ENCODE peak calls at places on chromosomes 12 and 14, in nine cellular contexts. C, Z, I, W, T, B, P, M and G are unnamed samples.

GRCh38 chr12:52496590-52497071 is 3.6 kb upstream of the KRT6A start:
- DNase-seq in B (peak; percentile 55), I (no peak), P (no peak), W (no peak), C (peak; percentile 60), M (peak; percentile 74), Z (no peak), T (no peak), G (peak; percentile 99)

GRCh38 chr14:99802301-99803105 is 9.3 kb downstream of the EML1 start:
- DNase-seq in I (no peak), Z (no peak), B (no peak), T (no peak), M (no peak), P (no peak), W (no peak), C (no peak), G (no peak)

GRCh38 chr12:127401005-127401404 is 866.0 kb upstream of the TMEM132C start:
- DNase-seq in C (no peak), M (peak; percentile 54), B (no peak), T (no peak), I (no peak), Z (no peak), W (no peak), P (no peak), G (peak; percentile 38)

GRCh38 chr14:72906316-72906715 is 12.4 kb upstream of the DPF3 start:
- DNase-seq in I (no peak), B (no peak), W (no peak), T (no peak), P (no peak), Z (no peak), C (no peak), M (no peak), G (peak; percentile 24)

GRCh38 chr12:105462841-105463240 is 132.3 kb downstream of the C12orf75 start:
- DNase-seq in B (no peak), P (no peak), T (no peak), C (no peak), M (no peak), W (no peak), I (no peak), Z (no peak), G (peak; percentile 74)

GRCh38 chr12:95815635-95816212 is 25.2 kb upstream of the NTN4 start:
- DNase-seq in C (no peak), B (peak; percentile 46), T (no peak), I (no peak), Z (no peak), W (no peak), M (peak; percentile 42), P (no peak), G (no peak)

GRCh38 chr12:55706840-55707671 is 648 bp downstream of the ITGA7 start:
- DNase-seq in B (peak; percentile 66), M (no peak), C (peak; percentile 55), Z (no peak), W (no peak), T (no peak), I (no peak), P (no peak), G (no peak)

GRCh38 chr12:89389755-89390661 is 37.7 kb upstream of the DUSP6 start:
- DNase-seq in Z (peak; percentile 27), I (no peak), W (peak; percentile 23), P (no peak), B (no peak), M (no peak), T (no peak), C (no peak), G (no peak)

GRCh38 chr14:67602071-67602470 is 2.0 kb upstream of the PIGH start:
- DNase-seq in M (no peak), B (peak; percentile 24), W (no peak), T (no peak), I (no peak), Z (no peak), C (no peak), P (no peak), G (no peak)

GRCh38 chr14:67602995-67603545 is 3.0 kb upstream of the PIGH start:
- DNase-seq in I (no peak), W (no peak), M (no peak), B (no peak), P (no peak), T (no peak), Z (no peak), C (no peak), G (no peak)

DNA sequence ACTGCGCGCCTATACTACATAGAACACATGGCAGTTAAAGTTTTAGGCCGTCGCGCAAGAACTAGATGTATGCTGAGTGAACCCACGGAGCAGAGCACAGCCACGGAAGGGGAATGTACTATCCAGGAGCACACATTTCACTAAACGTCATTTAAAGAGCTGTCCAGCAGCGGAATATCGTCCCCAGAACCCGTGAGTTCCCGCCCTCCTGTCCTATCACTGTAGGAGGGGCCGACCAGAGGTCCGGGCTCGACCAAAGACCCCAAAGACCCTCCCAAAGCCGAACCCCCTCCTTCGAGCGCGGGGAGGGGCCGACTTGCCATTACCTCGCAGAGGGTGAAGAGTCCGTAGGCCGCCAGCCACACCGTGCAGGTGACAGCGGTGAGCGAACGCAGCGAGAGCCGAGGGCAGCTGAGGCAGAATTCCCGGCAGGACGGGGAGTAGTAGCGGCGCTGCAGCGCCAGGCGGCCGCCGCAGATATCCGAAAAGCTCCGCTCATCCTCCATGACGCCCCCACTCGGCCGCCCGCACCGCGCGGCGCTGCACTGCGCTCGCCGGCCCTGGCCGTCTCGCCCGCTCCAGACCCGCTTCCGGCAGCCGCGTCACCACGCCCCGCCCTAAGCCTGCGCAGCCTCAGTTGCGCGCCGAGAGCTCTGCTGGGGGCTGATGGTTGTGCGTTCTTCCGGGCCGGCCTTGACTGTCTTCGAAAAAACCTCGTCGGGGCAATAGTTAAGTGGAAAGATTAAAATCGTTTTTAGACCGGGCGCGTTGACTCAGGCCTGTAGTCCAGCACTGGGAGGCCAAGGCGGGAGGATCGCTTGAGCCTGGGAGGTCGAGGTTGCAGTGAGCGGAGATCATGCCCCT is at the start of gene PIGH:
- DNase-seq in W (peak; percentile 87), T (peak; percentile 92), I (peak; percentile 75), M (peak; percentile 86), B (peak; percentile 95), P (peak; percentile 91), C (peak; percentile 95), Z (peak; percentile 83), G (peak; percentile 64)
- TF ChIP-seq CTCF in W (peak; percentile 41), T (peak; percentile 80), I (peak; percentile 59), M (peak; percentile 65), B (peak; percentile 60), P (peak; percentile 67), C (peak; percentile 73), Z (peak; percentile 50), G (peak; percentile 86)

DNA sequence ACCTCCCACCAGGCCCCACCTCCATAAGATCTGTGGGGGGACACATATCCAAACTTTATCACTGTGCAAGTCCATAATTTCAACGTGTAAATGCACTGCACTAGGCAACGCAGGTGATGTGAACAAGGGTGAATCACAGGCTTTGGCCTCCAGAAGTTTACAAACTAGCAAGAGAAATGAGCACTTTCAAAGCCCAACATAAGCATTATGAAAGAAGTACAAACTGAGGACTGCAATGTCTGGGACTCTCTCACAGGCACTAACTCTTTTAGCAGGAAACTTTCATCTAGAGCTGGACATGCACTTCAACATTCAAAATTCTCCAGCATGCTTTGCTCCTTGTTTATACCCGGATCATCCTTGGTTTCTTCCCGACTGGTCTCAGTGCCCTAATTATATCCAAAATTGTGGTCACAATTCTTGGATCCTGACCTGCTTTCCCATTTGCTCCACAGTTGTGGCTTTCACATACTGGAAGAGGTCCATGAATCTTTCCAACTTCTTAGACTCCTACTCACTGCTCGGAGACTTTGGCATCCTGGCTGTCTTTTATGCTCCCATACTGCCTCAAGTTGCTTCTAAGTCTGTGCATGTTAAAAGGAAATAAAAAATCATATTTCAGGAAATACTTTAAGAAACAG is 44.9 kb upstream of the STRAP start:
- DNase-seq in B (no peak), W (no peak), P (no peak), C (no peak), Z (no peak), I (no peak), T (no peak), M (no peak), G (no peak)
- H3K27ac ChIP-seq in B (no peak overlapping the region), W (peak overlapping the region; percentile 67), P (no peak overlapping the region), C (no peak overlapping the region), Z (peak overlapping the region; percentile 57), I (peak overlapping the region; percentile 84), T (no peak overlapping the region), M (no peak overlapping the region), G (no peak overlapping the region)

DNA sequence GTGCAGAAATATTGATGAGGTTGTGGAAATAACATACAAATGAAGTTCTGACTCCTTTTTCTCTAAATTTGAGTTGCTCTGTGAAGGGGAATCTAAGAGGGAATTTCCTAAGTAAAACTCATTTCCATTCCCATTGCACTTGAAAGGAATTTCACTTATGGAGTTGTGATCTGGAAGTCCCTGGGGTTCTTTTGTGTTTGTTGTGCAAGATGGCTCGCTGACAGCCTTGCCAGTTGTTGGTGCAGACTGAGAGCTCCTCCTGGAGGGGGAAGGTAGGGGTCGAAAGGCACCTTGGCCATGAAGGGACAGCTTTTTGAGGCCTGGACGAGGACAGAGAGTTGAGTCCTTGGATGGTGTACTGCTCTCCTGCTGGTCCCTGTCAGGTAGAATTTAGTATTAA is 72.0 kb downstream of the C12orf56 start:
- DNase-seq in I (no peak), C (no peak), B (peak; percentile 84), Z (no peak), P (no peak), W (no peak), T (no peak), M (no peak), G (no peak)
- TF ChIP-seq CTCF in I (no peak), C (peak; percentile 8), B (peak; percentile 77), Z (no peak), P (no peak), W (no peak), T (no peak), M (no peak), G (peak; percentile 10)

GRCh38 chr12:76455582-76456345 is 103.8 kb downstream of the OSBPL8 start:
- DNase-seq in Z (no peak), W (no peak), T (no peak), C (peak; percentile 60), B (peak; percentile 77), P (no peak), I (no peak), M (peak; percentile 75), G (peak; percentile 83)

GRCh38 chr12:76460807-76461206 is 98.8 kb downstream of the OSBPL8 start:
- DNase-seq in M (no peak), T (no peak), C (no peak), B (no peak), Z (no peak), I (no peak), P (no peak), W (no peak), G (no peak)

GRCh38 chr12:76462668-76463224 is 96.8 kb downstream of the OSBPL8 start:
- DNase-seq in C (no peak), Z (no peak), I (no peak), B (no peak), P (no peak), M (no peak), T (no peak), W (no peak), G (no peak)

GRCh38 chr12:76457010-76457409 is 102.6 kb downstream of the OSBPL8 start:
- DNase-seq in M (no peak), W (no peak), Z (no peak), C (no peak), P (no peak), B (no peak), T (no peak), I (no peak), G (no peak)

DNA sequence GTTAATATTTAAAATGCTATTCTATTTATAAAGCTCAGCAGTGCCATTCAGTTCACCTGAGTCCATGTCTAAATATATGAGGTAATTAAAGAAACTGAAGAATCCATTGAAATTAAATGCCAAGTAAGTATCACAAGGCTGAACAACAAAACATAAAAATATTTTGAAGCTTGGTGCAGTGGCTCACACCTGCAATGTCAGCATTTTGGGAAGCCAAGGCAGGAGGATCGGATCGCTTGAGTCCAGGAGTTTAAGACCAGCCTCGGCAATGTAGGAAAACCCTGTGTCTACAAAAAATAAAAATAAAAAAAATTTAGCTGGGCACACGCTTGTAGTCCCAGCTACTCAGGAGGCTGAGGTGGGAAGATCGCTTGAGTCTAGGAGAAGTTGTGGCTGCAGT is 101.8 kb downstream of the OSBPL8 start:
- DNase-seq in I (no peak), M (no peak), T (no peak), W (no peak), P (no peak), C (no peak), B (no peak), Z (no peak), G (no peak)
- H3K27ac ChIP-seq in I (no peak overlapping the region), M (no peak overlapping the region), T (no peak overlapping the region), W (no peak overlapping the region), P (no peak overlapping the region), C (no peak overlapping the region), B (no peak overlapping the region), Z (no peak overlapping the region), G (no peak overlapping the region)